ENCODE peak calls at places on chromosomes 13 and 19, in six cellular contexts. One of them, this sample, is unnamed.

GRCh38 chr19:9487016-9487415 is 11.4 kb downstream of the ZNF560 start:
- DNase-seq in stimulated activated CD4-positive, alpha-beta T cell treated with anti-CD3 and anti-CD28 coated beads, Interleukin-1b, Interleukin-23, amount 100 ng/mL, for 48 hours: no peak
- DNase-seq in GM23248: no peak
- DNase-seq in GM04504: no peak
- DNase-seq in amygdala: no peak
- DNase-seq in hippocampal formation: no peak
- DNase-seq in this sample: no peak

GRCh38 chr19:46975918-46976782 is 43.5 kb upstream of the NPAS1 start:
- DNase-seq in stimulated activated CD4-positive, alpha-beta T cell treated with anti-CD3 and anti-CD28 coated beads, Interleukin-1b, Interleukin-23, amount 100 ng/mL, for 48 hours: no peak
- DNase-seq in GM23248: peak
- DNase-seq in GM04504: peak
- DNase-seq in amygdala: peak
- DNase-seq in hippocampal formation: peak
- DNase-seq in this sample: no peak

GRCh38 chr19:53927745-53928144 is 18.7 kb downstream of the CACNG7 start:
- DNase-seq in stimulated activated CD4-positive, alpha-beta T cell treated with anti-CD3 and anti-CD28 coated beads, Interleukin-1b, Interleukin-23, amount 100 ng/mL, for 48 hours: no peak
- DNase-seq in GM23248: peak
- DNase-seq in GM04504: peak
- DNase-seq in amygdala: no peak
- DNase-seq in hippocampal formation: no peak
- DNase-seq in this sample: no peak

GRCh38 chr13:72397265-72397664 is 330.2 kb downstream of the MZT1 start:
- DNase-seq in stimulated activated CD4-positive, alpha-beta T cell treated with anti-CD3 and anti-CD28 coated beads, Interleukin-1b, Interleukin-23, amount 100 ng/mL, for 48 hours: no peak
- DNase-seq in GM23248: no peak
- DNase-seq in GM04504: no peak
- DNase-seq in amygdala: no peak
- DNase-seq in hippocampal formation: no peak
- DNase-seq in this sample: no peak

GRCh38 chr13:107977175-107977574 is 238.2 kb downstream of the LIG4 start:
- DNase-seq in stimulated activated CD4-positive, alpha-beta T cell treated with anti-CD3 and anti-CD28 coated beads, Interleukin-1b, Interleukin-23, amount 100 ng/mL, for 48 hours: no peak
- DNase-seq in GM23248: no peak
- DNase-seq in GM04504: no peak
- DNase-seq in amygdala: no peak
- DNase-seq in hippocampal formation: no peak
- DNase-seq in this sample: peak

GRCh38 chr19:29665826-29666633 is 769 bp downstream of the PLEKHF1 start:
- DNase-seq in stimulated activated CD4-positive, alpha-beta T cell treated with anti-CD3 and anti-CD28 coated beads, Interleukin-1b, Interleukin-23, amount 100 ng/mL, for 48 hours: no peak
- DNase-seq in GM23248: peak
- DNase-seq in GM04504: no peak
- DNase-seq in amygdala: no peak
- DNase-seq in hippocampal formation: no peak
- DNase-seq in this sample: no peak

GRCh38 chr19:23905771-23906170 is 8.9 kb upstream of the ZNF726 start:
- DNase-seq in stimulated activated CD4-positive, alpha-beta T cell treated with anti-CD3 and anti-CD28 coated beads, Interleukin-1b, Interleukin-23, amount 100 ng/mL, for 48 hours: no peak
- DNase-seq in GM23248: no peak
- DNase-seq in GM04504: no peak
- DNase-seq in amygdala: no peak
- DNase-seq in hippocampal formation: no peak
- DNase-seq in this sample: no peak

GRCh38 chr13:59360108-59360507 is 803.6 kb downstream of the DIAPH3 start:
- DNase-seq in stimulated activated CD4-positive, alpha-beta T cell treated with anti-CD3 and anti-CD28 coated beads, Interleukin-1b, Interleukin-23, amount 100 ng/mL, for 48 hours: peak
- DNase-seq in GM23248: no peak
- DNase-seq in GM04504: no peak
- DNase-seq in amygdala: no peak
- DNase-seq in hippocampal formation: no peak
- DNase-seq in this sample: no peak

GRCh38 chr13:94550030-94550738 is 45.8 kb downstream of the TGDS start:
- DNase-seq in stimulated activated CD4-positive, alpha-beta T cell treated with anti-CD3 and anti-CD28 coated beads, Interleukin-1b, Interleukin-23, amount 100 ng/mL, for 48 hours: no peak
- DNase-seq in GM23248: peak
- DNase-seq in GM04504: peak
- DNase-seq in amygdala: no peak
- DNase-seq in hippocampal formation: peak
- DNase-seq in this sample: peak

GRCh38 chr19:39966617-39967016 is 4.3 kb upstream of the PSMC4 start:
- DNase-seq in stimulated activated CD4-positive, alpha-beta T cell treated with anti-CD3 and anti-CD28 coated beads, Interleukin-1b, Interleukin-23, amount 100 ng/mL, for 48 hours: no peak
- DNase-seq in GM23248: no peak
- DNase-seq in GM04504: no peak
- DNase-seq in amygdala: no peak
- DNase-seq in hippocampal formation: no peak
- DNase-seq in this sample: no peak

GRCh38 chr13:51625555-51626345 is 41.5 kb downstream of the WDFY2 start:
- DNase-seq in stimulated activated CD4-positive, alpha-beta T cell treated with anti-CD3 and anti-CD28 coated beads, Interleukin-1b, Interleukin-23, amount 100 ng/mL, for 48 hours: no peak
- DNase-seq in GM23248: no peak
- DNase-seq in GM04504: no peak
- DNase-seq in amygdala: no peak
- DNase-seq in hippocampal formation: peak
- DNase-seq in this sample: no peak

GRCh38 chr13:40518481-40518882 is 148.0 kb downstream of the FOXO1 start:
- DNase-seq in stimulated activated CD4-positive, alpha-beta T cell treated with anti-CD3 and anti-CD28 coated beads, Interleukin-1b, Interleukin-23, amount 100 ng/mL, for 48 hours: peak
- DNase-seq in GM23248: no peak
- DNase-seq in GM04504: no peak
- DNase-seq in amygdala: no peak
- DNase-seq in hippocampal formation: no peak
- DNase-seq in this sample: no peak

GRCh38 chr13:25988655-25989054 is 63.2 kb downstream of the SHISA2 start:
- DNase-seq in stimulated activated CD4-positive, alpha-beta T cell treated with anti-CD3 and anti-CD28 coated beads, Interleukin-1b, Interleukin-23, amount 100 ng/mL, for 48 hours: no peak
- DNase-seq in GM23248: peak
- DNase-seq in GM04504: no peak
- DNase-seq in amygdala: no peak
- DNase-seq in hippocampal formation: no peak
- DNase-seq in this sample: no peak

GRCh38 chr19:23346696-23347095 is 48.6 kb downstream of the ZNF91 start:
- DNase-seq in stimulated activated CD4-positive, alpha-beta T cell treated with anti-CD3 and anti-CD28 coated beads, Interleukin-1b, Interleukin-23, amount 100 ng/mL, for 48 hours: no peak
- DNase-seq in GM23248: no peak
- DNase-seq in GM04504: no peak
- DNase-seq in amygdala: no peak
- DNase-seq in hippocampal formation: peak
- DNase-seq in this sample: no peak

GRCh38 chr13:110306340-110306959 is 507 bp downstream of the COL4A1 start:
- DNase-seq in stimulated activated CD4-positive, alpha-beta T cell treated with anti-CD3 and anti-CD28 coated beads, Interleukin-1b, Interleukin-23, amount 100 ng/mL, for 48 hours: no peak
- DNase-seq in GM23248: peak
- DNase-seq in GM04504: no peak
- DNase-seq in amygdala: no peak
- DNase-seq in hippocampal formation: no peak
- DNase-seq in this sample: no peak

GRCh38 chr13:19927117-19927734 is 31.3 kb upstream of the ZMYM2 start:
- DNase-seq in stimulated activated CD4-positive, alpha-beta T cell treated with anti-CD3 and anti-CD28 coated beads, Interleukin-1b, Interleukin-23, amount 100 ng/mL, for 48 hours: no peak
- DNase-seq in GM23248: peak
- DNase-seq in GM04504: peak
- DNase-seq in amygdala: no peak
- DNase-seq in hippocampal formation: no peak
- DNase-seq in this sample: no peak

GRCh38 chr13:76289558-76289957 is 596.6 kb downstream of the KCTD12 start:
- DNase-seq in stimulated activated CD4-positive, alpha-beta T cell treated with anti-CD3 and anti-CD28 coated beads, Interleukin-1b, Interleukin-23, amount 100 ng/mL, for 48 hours: no peak
- DNase-seq in GM23248: no peak
- DNase-seq in GM04504: no peak
- DNase-seq in amygdala: no peak
- DNase-seq in hippocampal formation: no peak
- DNase-seq in this sample: no peak

GRCh38 chr13:33543631-33544030 is 258.1 kb upstream of the STARD13 start:
- DNase-seq in stimulated activated CD4-positive, alpha-beta T cell treated with anti-CD3 and anti-CD28 coated beads, Interleukin-1b, Interleukin-23, amount 100 ng/mL, for 48 hours: no peak
- DNase-seq in GM23248: peak
- DNase-seq in GM04504: no peak
- DNase-seq in amygdala: no peak
- DNase-seq in hippocampal formation: peak
- DNase-seq in this sample: no peak

GRCh38 chr13:114077121-114077937 is 55.1 kb downstream of the RASA3 start:
- DNase-seq in stimulated activated CD4-positive, alpha-beta T cell treated with anti-CD3 and anti-CD28 coated beads, Interleukin-1b, Interleukin-23, amount 100 ng/mL, for 48 hours: no peak
- DNase-seq in GM23248: no peak
- DNase-seq in GM04504: no peak
- DNase-seq in amygdala: no peak
- DNase-seq in hippocampal formation: no peak
- DNase-seq in this sample: no peak

GRCh38 chr19:58395220-58395978 is at the start of gene RNF225:
- DNase-seq in stimulated activated CD4-positive, alpha-beta T cell treated with anti-CD3 and anti-CD28 coated beads, Interleukin-1b, Interleukin-23, amount 100 ng/mL, for 48 hours: no peak
- DNase-seq in GM23248: no peak
- DNase-seq in GM04504: no peak
- DNase-seq in amygdala: no peak
- DNase-seq in hippocampal formation: no peak
- DNase-seq in this sample: no peak

GRCh38 chr13:100130092-100130491 is 41.2 kb downstream of the PCCA start:
- DNase-seq in stimulated activated CD4-positive, alpha-beta T cell treated with anti-CD3 and anti-CD28 coated beads, Interleukin-1b, Interleukin-23, amount 100 ng/mL, for 48 hours: no peak
- DNase-seq in GM23248: peak
- DNase-seq in GM04504: no peak
- DNase-seq in amygdala: no peak
- DNase-seq in hippocampal formation: peak
- DNase-seq in this sample: no peak

GRCh38 chr13:106471957-106472543 is 63.4 kb downstream of the EFNB2 start:
- DNase-seq in stimulated activated CD4-positive, alpha-beta T cell treated with anti-CD3 and anti-CD28 coated beads, Interleukin-1b, Interleukin-23, amount 100 ng/mL, for 48 hours: no peak
- DNase-seq in GM23248: peak
- DNase-seq in GM04504: peak
- DNase-seq in amygdala: no peak
- DNase-seq in hippocampal formation: no peak
- DNase-seq in this sample: no peak

GRCh38 chr13:42041017-42041683 is 7.3 kb upstream of the DGKH start:
- DNase-seq in stimulated activated CD4-positive, alpha-beta T cell treated with anti-CD3 and anti-CD28 coated beads, Interleukin-1b, Interleukin-23, amount 100 ng/mL, for 48 hours: peak
- DNase-seq in GM23248: peak
- DNase-seq in GM04504: no peak
- DNase-seq in amygdala: peak
- DNase-seq in hippocampal formation: no peak
- DNase-seq in this sample: peak

GRCh38 chr19:18426416-18426767 is 7.2 kb downstream of the SSBP4 start:
- DNase-seq in stimulated activated CD4-positive, alpha-beta T cell treated with anti-CD3 and anti-CD28 coated beads, Interleukin-1b, Interleukin-23, amount 100 ng/mL, for 48 hours: no peak
- DNase-seq in GM23248: no peak
- DNase-seq in GM04504: no peak
- DNase-seq in amygdala: no peak
- DNase-seq in hippocampal formation: no peak
- DNase-seq in this sample: no peak

GRCh38 chr19:37991841-37992248 is 84.8 kb downstream of the SIPA1L3 start:
- DNase-seq in stimulated activated CD4-positive, alpha-beta T cell treated with anti-CD3 and anti-CD28 coated beads, Interleukin-1b, Interleukin-23, amount 100 ng/mL, for 48 hours: no peak
- DNase-seq in GM23248: peak
- DNase-seq in GM04504: no peak
- DNase-seq in amygdala: no peak
- DNase-seq in hippocampal formation: no peak
- DNase-seq in this sample: no peak

GRCh38 chr19:19487077-19488040 is 28.0 kb downstream of the TSSK6 start:
- DNase-seq in stimulated activated CD4-positive, alpha-beta T cell treated with anti-CD3 and anti-CD28 coated beads, Interleukin-1b, Interleukin-23, amount 100 ng/mL, for 48 hours: no peak
- DNase-seq in GM23248: no peak
- DNase-seq in GM04504: no peak
- DNase-seq in amygdala: no peak
- DNase-seq in hippocampal formation: no peak
- DNase-seq in this sample: no peak

GRCh38 chr19:4210166-4210731 is 19.1 kb upstream of the EBI3 start:
- DNase-seq in stimulated activated CD4-positive, alpha-beta T cell treated with anti-CD3 and anti-CD28 coated beads, Interleukin-1b, Interleukin-23, amount 100 ng/mL, for 48 hours: no peak
- DNase-seq in GM23248: no peak
- DNase-seq in GM04504: no peak
- DNase-seq in amygdala: no peak
- DNase-seq in hippocampal formation: no peak
- DNase-seq in this sample: no peak

GRCh38 chr13:58324130-58324529 is 692.6 kb downstream of the PCDH17 start:
- DNase-seq in stimulated activated CD4-positive, alpha-beta T cell treated with anti-CD3 and anti-CD28 coated beads, Interleukin-1b, Interleukin-23, amount 100 ng/mL, for 48 hours: no peak
- DNase-seq in GM23248: no peak
- DNase-seq in GM04504: no peak
- DNase-seq in amygdala: no peak
- DNase-seq in hippocampal formation: no peak
- DNase-seq in this sample: no peak

GRCh38 chr19:5667751-5668271 is 12.5 kb downstream of the MICOS13 start:
- DNase-seq in stimulated activated CD4-positive, alpha-beta T cell treated with anti-CD3 and anti-CD28 coated beads, Interleukin-1b, Interleukin-23, amount 100 ng/mL, for 48 hours: no peak
- DNase-seq in GM23248: no peak
- DNase-seq in GM04504: no peak
- DNase-seq in amygdala: no peak
- DNase-seq in hippocampal formation: no peak
- DNase-seq in this sample: no peak

GRCh38 chr19:10763828-10764339 is 46.0 kb downstream of the DNM2 start:
- DNase-seq in stimulated activated CD4-positive, alpha-beta T cell treated with anti-CD3 and anti-CD28 coated beads, Interleukin-1b, Interleukin-23, amount 100 ng/mL, for 48 hours: no peak
- DNase-seq in GM23248: no peak
- DNase-seq in GM04504: no peak
- DNase-seq in amygdala: no peak
- DNase-seq in hippocampal formation: no peak
- DNase-seq in this sample: no peak

GRCh38 chr13:43874512-43875092 is 4.9 kb downstream of the CCDC122 start:
- DNase-seq in stimulated activated CD4-positive, alpha-beta T cell treated with anti-CD3 and anti-CD28 coated beads, Interleukin-1b, Interleukin-23, amount 100 ng/mL, for 48 hours: no peak
- DNase-seq in GM23248: peak
- DNase-seq in GM04504: peak
- DNase-seq in amygdala: no peak
- DNase-seq in hippocampal formation: peak
- DNase-seq in this sample: no peak

GRCh38 chr13:73672492-73672891 is 461.7 kb downstream of the KLF12 start:
- DNase-seq in stimulated activated CD4-positive, alpha-beta T cell treated with anti-CD3 and anti-CD28 coated beads, Interleukin-1b, Interleukin-23, amount 100 ng/mL, for 48 hours: no peak
- DNase-seq in GM23248: no peak
- DNase-seq in GM04504: no peak
- DNase-seq in amygdala: no peak
- DNase-seq in hippocampal formation: no peak
- DNase-seq in this sample: peak

GRCh38 chr13:29105779-29106178 is 285.6 kb downstream of the MTUS2 start:
- DNase-seq in stimulated activated CD4-positive, alpha-beta T cell treated with anti-CD3 and anti-CD28 coated beads, Interleukin-1b, Interleukin-23, amount 100 ng/mL, for 48 hours: no peak
- DNase-seq in GM23248: no peak
- DNase-seq in GM04504: no peak
- DNase-seq in amygdala: no peak
- DNase-seq in hippocampal formation: no peak
- DNase-seq in this sample: no peak

GRCh38 chr19:5563941-5564612 is 3.7 kb downstream of the TINCR start:
- DNase-seq in stimulated activated CD4-positive, alpha-beta T cell treated with anti-CD3 and anti-CD28 coated beads, Interleukin-1b, Interleukin-23, amount 100 ng/mL, for 48 hours: no peak
- DNase-seq in GM23248: peak
- DNase-seq in GM04504: peak
- DNase-seq in amygdala: no peak
- DNase-seq in hippocampal formation: no peak
- DNase-seq in this sample: no peak

GRCh38 chr19:42349378-42350107 is 24.1 kb downstream of the MEGF8 start:
- DNase-seq in stimulated activated CD4-positive, alpha-beta T cell treated with anti-CD3 and anti-CD28 coated beads, Interleukin-1b, Interleukin-23, amount 100 ng/mL, for 48 hours: no peak
- DNase-seq in GM23248: no peak
- DNase-seq in GM04504: no peak
- DNase-seq in amygdala: no peak
- DNase-seq in hippocampal formation: no peak
- DNase-seq in this sample: no peak

GRCh38 chr19:15464394-15465385 is at the start of gene RASAL3:
- DNase-seq in stimulated activated CD4-positive, alpha-beta T cell treated with anti-CD3 and anti-CD28 coated beads, Interleukin-1b, Interleukin-23, amount 100 ng/mL, for 48 hours: peak
- DNase-seq in GM23248: no peak
- DNase-seq in GM04504: no peak
- DNase-seq in amygdala: no peak
- DNase-seq in hippocampal formation: no peak
- DNase-seq in this sample: no peak

GRCh38 chr13:98478134-98479129 is 98.5 kb downstream of the STK24 start:
- DNase-seq in stimulated activated CD4-positive, alpha-beta T cell treated with anti-CD3 and anti-CD28 coated beads, Interleukin-1b, Interleukin-23, amount 100 ng/mL, for 48 hours: peak
- DNase-seq in GM23248: peak
- DNase-seq in GM04504: no peak
- DNase-seq in amygdala: no peak
- DNase-seq in hippocampal formation: no peak
- DNase-seq in this sample: no peak

GRCh38 chr13:104592127-104592526 is 1525.9 kb upstream of the SLC10A2 start:
- DNase-seq in stimulated activated CD4-positive, alpha-beta T cell treated with anti-CD3 and anti-CD28 coated beads, Interleukin-1b, Interleukin-23, amount 100 ng/mL, for 48 hours: no peak
- DNase-seq in GM23248: no peak
- DNase-seq in GM04504: no peak
- DNase-seq in amygdala: no peak
- DNase-seq in hippocampal formation: no peak
- DNase-seq in this sample: no peak

GRCh38 chr13:108342369-108343289 is 73.1 kb downstream of the TNFSF13B start:
- DNase-seq in stimulated activated CD4-positive, alpha-beta T cell treated with anti-CD3 and anti-CD28 coated beads, Interleukin-1b, Interleukin-23, amount 100 ng/mL, for 48 hours: no peak
- DNase-seq in GM23248: peak
- DNase-seq in GM04504: peak
- DNase-seq in amygdala: no peak
- DNase-seq in hippocampal formation: peak
- DNase-seq in this sample: no peak

This sample was measured in NCI-H187.